ENCODE peak calls at places on chromosomes 16 and 17, in four cellular contexts. Q is psoas muscle, E is ascending aorta, L is IMR-90. G is an unnamed sample.

GRCh38 chr16:50498756-50499155 is 49.4 kb upstream of the NKD1 start:
- DNase-seq in Q (no peak), E (no peak), L (no peak), G (no peak)

GRCh38 chr16:67936876-67937605 is 391 bp upstream of the PSMB10 start:
- DNase-seq in Q (no peak), E (peak), L (no peak), G (no peak)

GRCh38 chr16:68105611-68106010 is 20.4 kb downstream of the NFATC3 start:
- DNase-seq in Q (no peak), E (no peak), L (no peak), G (no peak)

GRCh38 chr16:54630284-54630967 is 300.2 kb upstream of the IRX5 start:
- DNase-seq in Q (no peak), E (no peak), L (no peak), G (no peak)

GRCh38 chr16:12600116-12600515 is 203.6 kb downstream of the CPPED1 start:
- DNase-seq in Q (no peak), E (no peak), L (no peak), G (no peak)

GRCh38 chr17:65800655-65801054 is 239.2 kb upstream of the AXIN2 start:
- DNase-seq in Q (no peak), E (no peak), L (no peak), G (no peak)

GRCh38 chr16:28504707-28505404 is 1.8 kb downstream of the IL27 start:
- DNase-seq in Q (no peak), E (no peak), L (no peak), G (no peak)

GRCh38 chr17:37255434-37255833 is 120.4 kb upstream of the C17orf78 start:
- DNase-seq in Q (no peak), E (no peak), L (no peak), G (no peak)

GRCh38 chr16:53156516-53156915 is 101.7 kb downstream of the CHD9 start:
- DNase-seq in Q (no peak), E (no peak), L (peak), G (no peak)

GRCh38 chr16:66874079-66874775 is 6.1 kb upstream of the PDP2 start:
- DNase-seq in Q (no peak), E (no peak), L (peak), G (no peak)

GRCh38 chr17:40422990-40423611 is 5.4 kb upstream of the TOP2A start:
- DNase-seq in Q (no peak), E (no peak), L (no peak), G (no peak)

GRCh38 chr17:29357821-29358232 is 32.3 kb upstream of the TAOK1 start:
- DNase-seq in Q (no peak), E (no peak), L (peak), G (no peak)

GRCh38 chr17:27247071-27247957 is 46.6 kb upstream of the WSB1 start:
- DNase-seq in Q (peak), E (peak), L (peak), G (no peak)

GRCh38 chr16:84543931-84544776 is 39.7 kb upstream of the MEAK7 start:
- DNase-seq in Q (no peak), E (no peak), L (peak), G (no peak)

GRCh38 chr16:83954577-83955016 is 1.6 kb downstream of the OSGIN1 start:
- DNase-seq in Q (peak), E (peak), L (peak), G (no peak)

GRCh38 chr17:50692448-50693040 is 15.2 kb downstream of the ANKRD40 start:
- DNase-seq in Q (no peak), E (no peak), L (no peak), G (no peak)

GRCh38 chr17:1201132-1201702 is 21.4 kb upstream of the ABR start:
- DNase-seq in Q (no peak), E (no peak), L (no peak), G (no peak)

GRCh38 chr16:20940864-20941634 is 40.5 kb downstream of the LYRM1 start:
- DNase-seq in Q (no peak), E (no peak), L (no peak), G (no peak)

GRCh38 chr17:45052052-45052772 is 780 bp upstream of the DCAKD start:
- DNase-seq in Q (peak), E (no peak), L (no peak), G (no peak)

GRCh38 chr16:64717871-64718270 is 404.0 kb downstream of the CDH11 start:
- DNase-seq in Q (no peak), E (no peak), L (no peak), G (no peak)

GRCh38 chr17:55690105-55690508 is 32.6 kb downstream of the TMEM100 start:
- DNase-seq in Q (no peak), E (no peak), L (no peak), G (no peak)

DNA sequence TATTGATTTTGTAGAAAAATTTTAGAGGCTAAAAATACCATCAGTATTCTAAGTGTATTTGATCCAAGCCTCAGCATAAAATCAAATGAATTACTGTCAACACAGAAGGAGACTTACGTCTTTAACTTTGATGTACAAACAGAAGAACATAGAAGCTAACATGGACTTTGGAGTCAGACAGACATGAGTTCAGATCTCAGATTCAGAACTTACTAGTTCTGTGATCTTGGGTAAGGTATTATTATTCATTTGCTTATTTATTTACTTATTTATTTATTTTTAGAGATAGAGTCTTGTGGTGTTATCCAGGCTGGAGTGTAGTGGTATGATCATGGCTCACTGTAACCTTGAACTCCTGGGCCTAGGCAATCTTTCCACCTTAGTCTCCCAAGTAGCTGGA is 4.0 kb upstream of the SLFN12L start:
- DNase-seq in Q (no peak), E (no peak), L (no peak), G (no peak)
- H3K4me3 ChIP-seq in Q (peak), E (no peak), L (no peak), G (no peak)

DNA sequence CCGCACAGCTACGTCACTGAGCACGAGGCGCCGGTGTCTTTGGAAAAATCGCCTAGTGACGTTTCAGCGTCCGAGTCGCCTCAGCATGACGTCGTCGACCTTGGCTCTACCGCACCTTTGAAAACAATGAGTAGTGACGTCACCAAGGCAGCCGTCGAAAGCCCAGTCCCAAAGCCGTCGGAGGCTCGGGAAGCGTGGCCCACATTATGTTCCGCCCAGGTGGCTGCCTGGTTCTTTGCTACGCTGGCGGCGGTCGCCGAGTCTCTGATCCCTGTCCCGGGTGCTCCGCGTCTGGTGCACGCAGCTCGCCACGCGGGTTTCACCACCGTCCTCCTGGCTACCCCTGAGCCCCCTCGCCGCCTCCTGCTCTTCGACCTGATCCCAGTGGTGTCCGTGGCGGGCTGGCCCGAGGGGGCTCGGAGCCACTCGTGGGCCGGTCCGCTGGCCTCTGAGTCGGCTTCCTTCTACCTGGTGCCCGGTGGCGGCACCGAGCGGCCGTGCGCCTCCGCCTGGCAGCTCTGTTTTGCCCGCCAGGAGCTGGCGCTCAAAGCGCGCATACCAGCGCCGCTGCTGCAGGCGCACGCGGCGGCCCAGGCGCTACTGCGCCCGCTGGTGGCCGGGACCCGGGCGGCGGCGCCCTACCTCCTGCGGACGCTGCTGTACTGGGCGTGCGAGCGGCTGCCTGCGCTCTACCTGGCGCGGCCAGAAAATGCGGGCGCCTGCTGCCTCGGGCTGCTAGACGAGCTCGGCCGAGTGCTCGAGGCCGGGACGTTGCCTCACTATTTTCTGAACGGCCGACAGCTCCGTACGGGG is 1.5 kb downstream of the TMEM102 start:
- DNase-seq in Q (peak), E (no peak), L (peak), G (peak)
- H3K4me3 ChIP-seq in Q (peak), E (peak), L (peak), G (peak)

GRCh38 chr16:51538707-51539604 is 387.9 kb upstream of the SALL1 start:
- DNase-seq in Q (no peak), E (no peak), L (peak), G (peak)
- H3K4me3 ChIP-seq in Q (no peak), E (no peak), L (no peak), G (no peak)

DNA sequence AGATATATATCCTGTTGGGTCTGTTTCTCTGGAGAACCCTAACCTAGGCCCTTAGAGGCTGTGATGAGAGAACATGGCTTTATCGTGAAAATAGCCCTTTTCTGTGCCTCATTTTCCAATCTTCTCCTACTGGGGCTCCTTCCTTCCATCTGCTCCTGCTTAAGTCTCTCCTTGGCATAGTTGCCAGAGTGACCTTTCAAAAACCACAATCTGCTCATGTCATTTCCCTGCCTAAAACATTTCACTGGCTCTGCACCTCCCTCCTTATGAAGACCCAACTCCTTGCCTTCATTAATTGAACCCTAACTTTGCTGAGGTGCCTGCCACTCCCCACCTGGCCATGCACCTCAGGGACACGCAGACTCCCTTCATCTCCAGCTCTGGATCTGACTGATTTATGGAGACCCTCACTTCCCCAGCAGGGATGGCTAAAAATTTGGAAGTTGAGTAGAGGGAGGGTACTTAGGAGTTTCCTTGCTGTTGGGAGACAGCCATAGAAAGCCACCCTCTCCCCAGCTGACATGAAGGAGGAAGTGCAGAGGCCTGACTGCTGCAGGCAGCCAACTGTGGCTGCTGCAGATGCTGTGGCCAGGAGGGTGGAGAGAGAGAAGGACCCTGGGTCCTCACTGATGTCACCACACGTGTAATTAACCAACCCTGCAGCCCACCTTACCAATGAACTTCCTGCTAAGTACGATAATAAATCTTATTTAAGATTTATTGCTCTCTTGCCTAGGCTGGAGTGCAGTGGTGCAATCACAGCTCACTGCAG is 6.3 kb upstream of the GGA2 start:
- DNase-seq in Q (no peak), E (no peak), L (no peak), G (no peak)
- H3K4me3 ChIP-seq in Q (no peak), E (no peak), L (no peak), G (no peak)

GRCh38 chr17:8485491-8485890 is 49.8 kb downstream of the NDEL1 start:
- DNase-seq in Q (no peak), E (no peak), L (no peak), G (no peak)
- H3K4me3 ChIP-seq in Q (no peak), E (no peak), L (no peak), G (no peak)

GRCh38 chr16:85696761-85697160 is 8.0 kb upstream of the GINS2 start:
- DNase-seq in Q (no peak), E (no peak), L (no peak), G (no peak)
- H3K4me3 ChIP-seq in Q (no peak), E (no peak), L (no peak), G (no peak)

G was measured in HFF-Myc.